ENCODE peak calls at places on chromosome 11, in eight cellular contexts. One of them, this sample, is unnamed.

GRCh38 chr11:71251761-71252433 is 480 bp downstream of the SHANK2 start:
- DNase-seq in right atrium auricular region: no peak
- DNase-seq in globus pallidus: no peak
- DNase-seq in GOT3: no peak
- DNase-seq in adipocyte: peak; percentile 52
- DNase-seq in stimulated activated CD4-positive, alpha-beta T cell treated with anti-CD3 and anti-CD28 coated beads, Interleukin-1b, Interleukin-23, amount 100 ng/mL, for 24 hours: no peak
- DNase-seq in neural progenitor cell: peak; percentile 87
- DNase-seq in LoVo: peak; percentile 19
- DNase-seq in this sample: peak; percentile 65

GRCh38 chr11:1048375-1049070 is 12.0 kb upstream of the MUC6 start:
- DNase-seq in right atrium auricular region: no peak
- DNase-seq in globus pallidus: no peak
- DNase-seq in GOT3: no peak
- DNase-seq in adipocyte: no peak
- DNase-seq in stimulated activated CD4-positive, alpha-beta T cell treated with anti-CD3 and anti-CD28 coated beads, Interleukin-1b, Interleukin-23, amount 100 ng/mL, for 24 hours: no peak
- DNase-seq in neural progenitor cell: no peak
- DNase-seq in LoVo: no peak
- DNase-seq in this sample: no peak

GRCh38 chr11:1437500-1437899 is 47.8 kb downstream of the BRSK2 start:
- DNase-seq in right atrium auricular region: no peak
- DNase-seq in globus pallidus: no peak
- DNase-seq in GOT3: no peak
- DNase-seq in adipocyte: peak; percentile 73
- DNase-seq in stimulated activated CD4-positive, alpha-beta T cell treated with anti-CD3 and anti-CD28 coated beads, Interleukin-1b, Interleukin-23, amount 100 ng/mL, for 24 hours: no peak
- DNase-seq in neural progenitor cell: peak; percentile 50
- DNase-seq in LoVo: no peak
- DNase-seq in this sample: no peak

GRCh38 chr11:44186531-44186930 is 91.1 kb downstream of the EXT2 start:
- DNase-seq in right atrium auricular region: no peak
- DNase-seq in globus pallidus: no peak
- DNase-seq in GOT3: no peak
- DNase-seq in adipocyte: no peak
- DNase-seq in stimulated activated CD4-positive, alpha-beta T cell treated with anti-CD3 and anti-CD28 coated beads, Interleukin-1b, Interleukin-23, amount 100 ng/mL, for 24 hours: no peak
- DNase-seq in neural progenitor cell: no peak
- DNase-seq in LoVo: no peak
- DNase-seq in this sample: no peak

GRCh38 chr11:1943576-1943975 is 3.6 kb upstream of the MRPL23 start:
- DNase-seq in right atrium auricular region: no peak
- DNase-seq in globus pallidus: no peak
- DNase-seq in GOT3: no peak
- DNase-seq in adipocyte: no peak
- DNase-seq in stimulated activated CD4-positive, alpha-beta T cell treated with anti-CD3 and anti-CD28 coated beads, Interleukin-1b, Interleukin-23, amount 100 ng/mL, for 24 hours: no peak
- DNase-seq in neural progenitor cell: no peak
- DNase-seq in LoVo: no peak
- DNase-seq in this sample: no peak

GRCh38 chr11:77503006-77503405 is 29.1 kb upstream of the PAK1 start:
- DNase-seq in right atrium auricular region: no peak
- DNase-seq in globus pallidus: no peak
- DNase-seq in GOT3: no peak
- DNase-seq in adipocyte: peak; percentile 35
- DNase-seq in stimulated activated CD4-positive, alpha-beta T cell treated with anti-CD3 and anti-CD28 coated beads, Interleukin-1b, Interleukin-23, amount 100 ng/mL, for 24 hours: no peak
- DNase-seq in neural progenitor cell: no peak
- DNase-seq in LoVo: peak; percentile 12
- DNase-seq in this sample: no peak

GRCh38 chr11:5367461-5368074 is 16.0 kb upstream of the OR51M1 start:
- DNase-seq in right atrium auricular region: no peak
- DNase-seq in globus pallidus: no peak
- DNase-seq in GOT3: no peak
- DNase-seq in adipocyte: peak; percentile 75
- DNase-seq in stimulated activated CD4-positive, alpha-beta T cell treated with anti-CD3 and anti-CD28 coated beads, Interleukin-1b, Interleukin-23, amount 100 ng/mL, for 24 hours: no peak
- DNase-seq in neural progenitor cell: no peak
- DNase-seq in LoVo: no peak
- DNase-seq in this sample: no peak

GRCh38 chr11:74276581-74276980 is 34.9 kb downstream of the P4HA3 start:
- DNase-seq in right atrium auricular region: no peak
- DNase-seq in globus pallidus: no peak
- DNase-seq in GOT3: no peak
- DNase-seq in adipocyte: peak; percentile 47
- DNase-seq in stimulated activated CD4-positive, alpha-beta T cell treated with anti-CD3 and anti-CD28 coated beads, Interleukin-1b, Interleukin-23, amount 100 ng/mL, for 24 hours: no peak
- DNase-seq in neural progenitor cell: no peak
- DNase-seq in LoVo: no peak
- DNase-seq in this sample: no peak

GRCh38 chr11:108483163-108483562 is 15.0 kb downstream of the POGLUT3 start:
- DNase-seq in right atrium auricular region: no peak
- DNase-seq in globus pallidus: no peak
- DNase-seq in GOT3: no peak
- DNase-seq in adipocyte: no peak
- DNase-seq in stimulated activated CD4-positive, alpha-beta T cell treated with anti-CD3 and anti-CD28 coated beads, Interleukin-1b, Interleukin-23, amount 100 ng/mL, for 24 hours: no peak
- DNase-seq in neural progenitor cell: no peak
- DNase-seq in LoVo: no peak
- DNase-seq in this sample: no peak

GRCh38 chr11:72764503-72764902 is 12.3 kb upstream of the ARAP1 start:
- DNase-seq in right atrium auricular region: no peak
- DNase-seq in globus pallidus: no peak
- DNase-seq in GOT3: no peak
- DNase-seq in adipocyte: no peak
- DNase-seq in stimulated activated CD4-positive, alpha-beta T cell treated with anti-CD3 and anti-CD28 coated beads, Interleukin-1b, Interleukin-23, amount 100 ng/mL, for 24 hours: no peak
- DNase-seq in neural progenitor cell: peak; percentile 33
- DNase-seq in LoVo: no peak
- DNase-seq in this sample: no peak

GRCh38 chr11:6357222-6357621 is 33.1 kb upstream of the SMPD1 start:
- DNase-seq in right atrium auricular region: peak; percentile 88
- DNase-seq in globus pallidus: no peak
- DNase-seq in GOT3: peak; percentile 6
- DNase-seq in adipocyte: peak; percentile 93
- DNase-seq in stimulated activated CD4-positive, alpha-beta T cell treated with anti-CD3 and anti-CD28 coated beads, Interleukin-1b, Interleukin-23, amount 100 ng/mL, for 24 hours: no peak
- DNase-seq in neural progenitor cell: no peak
- DNase-seq in LoVo: no peak
- DNase-seq in this sample: peak; percentile 5

GRCh38 chr11:117614695-117615094 is 182.3 kb downstream of the DSCAML1 start:
- DNase-seq in right atrium auricular region: no peak
- DNase-seq in globus pallidus: no peak
- DNase-seq in GOT3: no peak
- DNase-seq in adipocyte: no peak
- DNase-seq in stimulated activated CD4-positive, alpha-beta T cell treated with anti-CD3 and anti-CD28 coated beads, Interleukin-1b, Interleukin-23, amount 100 ng/mL, for 24 hours: no peak
- DNase-seq in neural progenitor cell: peak; percentile 24
- DNase-seq in LoVo: no peak
- DNase-seq in this sample: no peak

GRCh38 chr11:2099523-2100316 is 39.5 kb downstream of the IGF2 start:
- DNase-seq in right atrium auricular region: no peak
- DNase-seq in globus pallidus: no peak
- DNase-seq in GOT3: no peak
- DNase-seq in adipocyte: no peak
- DNase-seq in stimulated activated CD4-positive, alpha-beta T cell treated with anti-CD3 and anti-CD28 coated beads, Interleukin-1b, Interleukin-23, amount 100 ng/mL, for 24 hours: no peak
- DNase-seq in neural progenitor cell: no peak
- DNase-seq in LoVo: no peak
- DNase-seq in this sample: no peak

GRCh38 chr11:10305262-10305963 is 540 bp downstream of the ADM start:
- DNase-seq in right atrium auricular region: no peak
- DNase-seq in globus pallidus: no peak
- DNase-seq in GOT3: peak; percentile 77
- DNase-seq in adipocyte: no peak
- DNase-seq in stimulated activated CD4-positive, alpha-beta T cell treated with anti-CD3 and anti-CD28 coated beads, Interleukin-1b, Interleukin-23, amount 100 ng/mL, for 24 hours: no peak
- DNase-seq in neural progenitor cell: peak; percentile 74
- DNase-seq in LoVo: no peak
- DNase-seq in this sample: no peak

GRCh38 chr11:95297680-95298452 is 66.9 kb upstream of the SESN3 start:
- DNase-seq in right atrium auricular region: no peak
- DNase-seq in globus pallidus: no peak
- DNase-seq in GOT3: no peak
- DNase-seq in adipocyte: no peak
- DNase-seq in stimulated activated CD4-positive, alpha-beta T cell treated with anti-CD3 and anti-CD28 coated beads, Interleukin-1b, Interleukin-23, amount 100 ng/mL, for 24 hours: no peak
- DNase-seq in neural progenitor cell: no peak
- DNase-seq in LoVo: no peak
- DNase-seq in this sample: no peak

GRCh38 chr11:123588863-123589262 is 65.6 kb downstream of the SCN3B start:
- DNase-seq in right atrium auricular region: no peak
- DNase-seq in globus pallidus: no peak
- DNase-seq in GOT3: no peak
- DNase-seq in adipocyte: no peak
- DNase-seq in stimulated activated CD4-positive, alpha-beta T cell treated with anti-CD3 and anti-CD28 coated beads, Interleukin-1b, Interleukin-23, amount 100 ng/mL, for 24 hours: no peak
- DNase-seq in neural progenitor cell: no peak
- DNase-seq in LoVo: no peak
- DNase-seq in this sample: no peak

GRCh38 chr11:17649696-17650600 is 69.4 kb upstream of the MYOD1 start:
- DNase-seq in right atrium auricular region: no peak
- DNase-seq in globus pallidus: no peak
- DNase-seq in GOT3: no peak
- DNase-seq in adipocyte: peak; percentile 9
- DNase-seq in stimulated activated CD4-positive, alpha-beta T cell treated with anti-CD3 and anti-CD28 coated beads, Interleukin-1b, Interleukin-23, amount 100 ng/mL, for 24 hours: no peak
- DNase-seq in neural progenitor cell: no peak
- DNase-seq in LoVo: no peak
- DNase-seq in this sample: no peak

GRCh38 chr11:2719831-2720603 is 20.2 kb upstream of the KCNQ1OT1 start:
- DNase-seq in right atrium auricular region: no peak
- DNase-seq in globus pallidus: no peak
- DNase-seq in GOT3: no peak
- DNase-seq in adipocyte: no peak
- DNase-seq in stimulated activated CD4-positive, alpha-beta T cell treated with anti-CD3 and anti-CD28 coated beads, Interleukin-1b, Interleukin-23, amount 100 ng/mL, for 24 hours: no peak
- DNase-seq in neural progenitor cell: no peak
- DNase-seq in LoVo: no peak
- DNase-seq in this sample: no peak

GRCh38 chr11:119584193-119585037 is 144.6 kb downstream of the NECTIN1 start:
- DNase-seq in right atrium auricular region: no peak
- DNase-seq in globus pallidus: peak; percentile 78
- DNase-seq in GOT3: no peak
- DNase-seq in adipocyte: peak; percentile 70
- DNase-seq in stimulated activated CD4-positive, alpha-beta T cell treated with anti-CD3 and anti-CD28 coated beads, Interleukin-1b, Interleukin-23, amount 100 ng/mL, for 24 hours: no peak
- DNase-seq in neural progenitor cell: peak; percentile 95
- DNase-seq in LoVo: no peak
- DNase-seq in this sample: no peak

GRCh38 chr11:5618807-5619206 is 6.0 kb upstream of the TRIM34 start:
- DNase-seq in right atrium auricular region: no peak
- DNase-seq in globus pallidus: no peak
- DNase-seq in GOT3: no peak
- DNase-seq in adipocyte: peak; percentile 49
- DNase-seq in stimulated activated CD4-positive, alpha-beta T cell treated with anti-CD3 and anti-CD28 coated beads, Interleukin-1b, Interleukin-23, amount 100 ng/mL, for 24 hours: no peak
- DNase-seq in neural progenitor cell: no peak
- DNase-seq in LoVo: no peak
- DNase-seq in this sample: no peak

GRCh38 chr11:36375348-36376314 is 79.5 kb downstream of the PRR5L start:
- DNase-seq in right atrium auricular region: no peak
- DNase-seq in globus pallidus: no peak
- DNase-seq in GOT3: no peak
- DNase-seq in adipocyte: no peak
- DNase-seq in stimulated activated CD4-positive, alpha-beta T cell treated with anti-CD3 and anti-CD28 coated beads, Interleukin-1b, Interleukin-23, amount 100 ng/mL, for 24 hours: no peak
- DNase-seq in neural progenitor cell: peak; percentile 60
- DNase-seq in LoVo: no peak
- DNase-seq in this sample: no peak

GRCh38 chr11:76184551-76184993 is 21.7 kb downstream of the WNT11 start:
- DNase-seq in right atrium auricular region: no peak
- DNase-seq in globus pallidus: no peak
- DNase-seq in GOT3: no peak
- DNase-seq in adipocyte: peak; percentile 60
- DNase-seq in stimulated activated CD4-positive, alpha-beta T cell treated with anti-CD3 and anti-CD28 coated beads, Interleukin-1b, Interleukin-23, amount 100 ng/mL, for 24 hours: no peak
- DNase-seq in neural progenitor cell: no peak
- DNase-seq in LoVo: no peak
- DNase-seq in this sample: no peak

GRCh38 chr11:27218498-27219038 is 144.4 kb downstream of the CCDC34 start:
- DNase-seq in right atrium auricular region: no peak
- DNase-seq in globus pallidus: no peak
- DNase-seq in GOT3: no peak
- DNase-seq in adipocyte: peak; percentile 84
- DNase-seq in stimulated activated CD4-positive, alpha-beta T cell treated with anti-CD3 and anti-CD28 coated beads, Interleukin-1b, Interleukin-23, amount 100 ng/mL, for 24 hours: no peak
- DNase-seq in neural progenitor cell: no peak
- DNase-seq in LoVo: no peak
- DNase-seq in this sample: no peak

GRCh38 chr11:59556883-59557205 is 45.5 kb downstream of the OR4D9 start:
- DNase-seq in right atrium auricular region: no peak
- DNase-seq in globus pallidus: no peak
- DNase-seq in GOT3: no peak
- DNase-seq in adipocyte: peak; percentile 59
- DNase-seq in stimulated activated CD4-positive, alpha-beta T cell treated with anti-CD3 and anti-CD28 coated beads, Interleukin-1b, Interleukin-23, amount 100 ng/mL, for 24 hours: no peak
- DNase-seq in neural progenitor cell: peak; percentile 59
- DNase-seq in LoVo: no peak
- DNase-seq in this sample: no peak

GRCh38 chr11:27392715-27393114 is 29.7 kb upstream of the CCDC34 start:
- DNase-seq in right atrium auricular region: no peak
- DNase-seq in globus pallidus: no peak
- DNase-seq in GOT3: no peak
- DNase-seq in adipocyte: peak; percentile 77
- DNase-seq in stimulated activated CD4-positive, alpha-beta T cell treated with anti-CD3 and anti-CD28 coated beads, Interleukin-1b, Interleukin-23, amount 100 ng/mL, for 24 hours: no peak
- DNase-seq in neural progenitor cell: peak; percentile 72
- DNase-seq in LoVo: peak; percentile 37
- DNase-seq in this sample: no peak

GRCh38 chr11:76782526-76783293 is 446 bp upstream of the TSKU start:
- DNase-seq in right atrium auricular region: peak; percentile 91
- DNase-seq in globus pallidus: peak; percentile 48
- DNase-seq in GOT3: no peak
- DNase-seq in adipocyte: peak; percentile 98
- DNase-seq in stimulated activated CD4-positive, alpha-beta T cell treated with anti-CD3 and anti-CD28 coated beads, Interleukin-1b, Interleukin-23, amount 100 ng/mL, for 24 hours: no peak
- DNase-seq in neural progenitor cell: peak; percentile 98
- DNase-seq in LoVo: peak; percentile 88
- DNase-seq in this sample: peak; percentile 42

GRCh38 chr11:62400760-62401159 is 18.1 kb upstream of the SCGB1A1 start:
- DNase-seq in right atrium auricular region: peak; percentile 87
- DNase-seq in globus pallidus: peak; percentile 73
- DNase-seq in GOT3: no peak
- DNase-seq in adipocyte: peak; percentile 97
- DNase-seq in stimulated activated CD4-positive, alpha-beta T cell treated with anti-CD3 and anti-CD28 coated beads, Interleukin-1b, Interleukin-23, amount 100 ng/mL, for 24 hours: no peak
- DNase-seq in neural progenitor cell: no peak
- DNase-seq in LoVo: no peak
- DNase-seq in this sample: no peak

GRCh38 chr11:3986301-3986700 is 108.3 kb upstream of the RRM1 start:
- DNase-seq in right atrium auricular region: no peak
- DNase-seq in globus pallidus: no peak
- DNase-seq in GOT3: no peak
- DNase-seq in adipocyte: no peak
- DNase-seq in stimulated activated CD4-positive, alpha-beta T cell treated with anti-CD3 and anti-CD28 coated beads, Interleukin-1b, Interleukin-23, amount 100 ng/mL, for 24 hours: no peak
- DNase-seq in neural progenitor cell: no peak
- DNase-seq in LoVo: no peak
- DNase-seq in this sample: no peak

GRCh38 chr11:84524422-84525051 is 1102.6 kb downstream of the DLG2 start:
- DNase-seq in right atrium auricular region: no peak
- DNase-seq in globus pallidus: peak; percentile 51
- DNase-seq in GOT3: no peak
- DNase-seq in adipocyte: peak; percentile 59
- DNase-seq in stimulated activated CD4-positive, alpha-beta T cell treated with anti-CD3 and anti-CD28 coated beads, Interleukin-1b, Interleukin-23, amount 100 ng/mL, for 24 hours: no peak
- DNase-seq in neural progenitor cell: peak; percentile 44
- DNase-seq in LoVo: no peak
- DNase-seq in this sample: no peak

GRCh38 chr11:32006799-32007388 is 84.0 kb upstream of the RCN1 start:
- DNase-seq in right atrium auricular region: no peak
- DNase-seq in globus pallidus: no peak
- DNase-seq in GOT3: no peak
- DNase-seq in adipocyte: peak; percentile 73
- DNase-seq in stimulated activated CD4-positive, alpha-beta T cell treated with anti-CD3 and anti-CD28 coated beads, Interleukin-1b, Interleukin-23, amount 100 ng/mL, for 24 hours: no peak
- DNase-seq in neural progenitor cell: peak; percentile 74
- DNase-seq in LoVo: peak; percentile 45
- DNase-seq in this sample: peak; percentile 27

GRCh38 chr11:126307706-126308105 is 3.8 kb downstream of the DCPS start:
- DNase-seq in right atrium auricular region: no peak
- DNase-seq in globus pallidus: peak; percentile 34
- DNase-seq in GOT3: no peak
- DNase-seq in adipocyte: peak; percentile 85
- DNase-seq in stimulated activated CD4-positive, alpha-beta T cell treated with anti-CD3 and anti-CD28 coated beads, Interleukin-1b, Interleukin-23, amount 100 ng/mL, for 24 hours: no peak
- DNase-seq in neural progenitor cell: peak; percentile 62
- DNase-seq in LoVo: no peak
- DNase-seq in this sample: no peak